ENCODE peak calls at places on chromosomes 3 and 15, in seven cellular contexts. One of them, this sample, is unnamed.
A peak's percentile ranks its signal among the peaks of the same experiment; 100 is the strongest.

GRCh38 chr3:129001101-129001816 is at the start of gene EFCC1:
- DNase-seq in IMR-90: no peak
- DNase-seq in CD8-positive, alpha-beta memory T cell: no peak
- DNase-seq in body of pancreas: peak; percentile 53
- DNase-seq in effector memory CD4-positive, alpha-beta T cell: no peak
- DNase-seq in tibial artery: no peak
- DNase-seq in CD8-positive, alpha-beta T cell: no peak
- DNase-seq in this sample: no peak

GRCh38 chr15:56383011-56383410 is 17.8 kb downstream of the TEX9 start:
- DNase-seq in IMR-90: no peak
- DNase-seq in CD8-positive, alpha-beta memory T cell: no peak
- DNase-seq in body of pancreas: no peak
- DNase-seq in effector memory CD4-positive, alpha-beta T cell: no peak
- DNase-seq in tibial artery: no peak
- DNase-seq in CD8-positive, alpha-beta T cell: no peak
- DNase-seq in this sample: no peak

GRCh38 chr3:120160050-120160449 is 65.8 kb upstream of the GSK3B start:
- DNase-seq in IMR-90: peak; percentile 98
- DNase-seq in CD8-positive, alpha-beta memory T cell: no peak
- DNase-seq in body of pancreas: peak; percentile 43
- DNase-seq in effector memory CD4-positive, alpha-beta T cell: no peak
- DNase-seq in tibial artery: peak; percentile 93
- DNase-seq in CD8-positive, alpha-beta T cell: no peak
- DNase-seq in this sample: peak; percentile 87

GRCh38 chr3:73563896-73564582 is 60.7 kb downstream of the PDZRN3 start:
- DNase-seq in IMR-90: peak; percentile 49
- DNase-seq in CD8-positive, alpha-beta memory T cell: no peak
- DNase-seq in body of pancreas: no peak
- DNase-seq in effector memory CD4-positive, alpha-beta T cell: no peak
- DNase-seq in tibial artery: no peak
- DNase-seq in CD8-positive, alpha-beta T cell: no peak
- DNase-seq in this sample: no peak

GRCh38 chr15:26771168-26771916 is 1.5 kb downstream of the GABRB3 start:
- DNase-seq in IMR-90: no peak
- DNase-seq in CD8-positive, alpha-beta memory T cell: no peak
- DNase-seq in body of pancreas: peak; percentile 59
- DNase-seq in effector memory CD4-positive, alpha-beta T cell: no peak
- DNase-seq in tibial artery: no peak
- DNase-seq in CD8-positive, alpha-beta T cell: no peak
- DNase-seq in this sample: no peak

GRCh38 chr15:96947830-96948229 is 617.3 kb downstream of the NR2F2 start:
- DNase-seq in IMR-90: no peak
- DNase-seq in CD8-positive, alpha-beta memory T cell: no peak
- DNase-seq in body of pancreas: no peak
- DNase-seq in effector memory CD4-positive, alpha-beta T cell: no peak
- DNase-seq in tibial artery: no peak
- DNase-seq in CD8-positive, alpha-beta T cell: no peak
- DNase-seq in this sample: peak; percentile 4

GRCh38 chr3:141471160-141471559 is 15.7 kb upstream of the RASA2 start:
- DNase-seq in IMR-90: peak; percentile 88
- DNase-seq in CD8-positive, alpha-beta memory T cell: no peak
- DNase-seq in body of pancreas: no peak
- DNase-seq in effector memory CD4-positive, alpha-beta T cell: no peak
- DNase-seq in tibial artery: no peak
- DNase-seq in CD8-positive, alpha-beta T cell: no peak
- DNase-seq in this sample: peak; percentile 79

GRCh38 chr15:95940431-95940985 is 390.0 kb upstream of the NR2F2 start:
- DNase-seq in IMR-90: no peak
- DNase-seq in CD8-positive, alpha-beta memory T cell: no peak
- DNase-seq in body of pancreas: no peak
- DNase-seq in effector memory CD4-positive, alpha-beta T cell: no peak
- DNase-seq in tibial artery: no peak
- DNase-seq in CD8-positive, alpha-beta T cell: no peak
- DNase-seq in this sample: no peak

GRCh38 chr15:39587910-39588530 is 7.1 kb downstream of the THBS1 start:
- DNase-seq in IMR-90: peak; percentile 47
- DNase-seq in CD8-positive, alpha-beta memory T cell: no peak
- DNase-seq in body of pancreas: no peak
- DNase-seq in effector memory CD4-positive, alpha-beta T cell: no peak
- DNase-seq in tibial artery: no peak
- DNase-seq in CD8-positive, alpha-beta T cell: no peak
- DNase-seq in this sample: no peak

GRCh38 chr3:100086401-100086800 is 27.9 kb downstream of the FILIP1L start:
- DNase-seq in IMR-90: no peak
- DNase-seq in CD8-positive, alpha-beta memory T cell: no peak
- DNase-seq in body of pancreas: no peak
- DNase-seq in effector memory CD4-positive, alpha-beta T cell: no peak
- DNase-seq in tibial artery: no peak
- DNase-seq in CD8-positive, alpha-beta T cell: no peak
- DNase-seq in this sample: no peak

GRCh38 chr3:169389211-169389924 is 274.1 kb downstream of the MECOM start:
- DNase-seq in IMR-90: no peak
- DNase-seq in CD8-positive, alpha-beta memory T cell: no peak
- DNase-seq in body of pancreas: peak; percentile 33
- DNase-seq in effector memory CD4-positive, alpha-beta T cell: no peak
- DNase-seq in tibial artery: no peak
- DNase-seq in CD8-positive, alpha-beta T cell: no peak
- DNase-seq in this sample: no peak

GRCh38 chr3:138675393-138675792 is 66.8 kb downstream of the FAIM start:
- DNase-seq in IMR-90: peak; percentile 40
- DNase-seq in CD8-positive, alpha-beta memory T cell: no peak
- DNase-seq in body of pancreas: no peak
- DNase-seq in effector memory CD4-positive, alpha-beta T cell: no peak
- DNase-seq in tibial artery: no peak
- DNase-seq in CD8-positive, alpha-beta T cell: no peak
- DNase-seq in this sample: no peak

GRCh38 chr3:172154768-172155649 is 115.6 kb downstream of the FNDC3B start:
- DNase-seq in IMR-90: no peak
- DNase-seq in CD8-positive, alpha-beta memory T cell: no peak
- DNase-seq in body of pancreas: no peak
- DNase-seq in effector memory CD4-positive, alpha-beta T cell: no peak
- DNase-seq in tibial artery: no peak
- DNase-seq in CD8-positive, alpha-beta T cell: no peak
- DNase-seq in this sample: no peak

GRCh38 chr3:192869131-192870027 is 48.3 kb downstream of the MB21D2 start:
- DNase-seq in IMR-90: peak; percentile 67
- DNase-seq in CD8-positive, alpha-beta memory T cell: no peak
- DNase-seq in body of pancreas: no peak
- DNase-seq in effector memory CD4-positive, alpha-beta T cell: no peak
- DNase-seq in tibial artery: peak; percentile 71
- DNase-seq in CD8-positive, alpha-beta T cell: no peak
- DNase-seq in this sample: peak; percentile 59

GRCh38 chr3:87370007-87370406 is 93.6 kb upstream of the POU1F1 start:
- DNase-seq in IMR-90: no peak
- DNase-seq in CD8-positive, alpha-beta memory T cell: no peak
- DNase-seq in body of pancreas: no peak
- DNase-seq in effector memory CD4-positive, alpha-beta T cell: no peak
- DNase-seq in tibial artery: no peak
- DNase-seq in CD8-positive, alpha-beta T cell: no peak
- DNase-seq in this sample: peak; percentile 18

GRCh38 chr3:136250862-136251460 is 821 bp downstream of the PCCB start:
- DNase-seq in IMR-90: peak; percentile 47
- DNase-seq in CD8-positive, alpha-beta memory T cell: no peak
- DNase-seq in body of pancreas: peak; percentile 85
- DNase-seq in effector memory CD4-positive, alpha-beta T cell: no peak
- DNase-seq in tibial artery: peak; percentile 86
- DNase-seq in CD8-positive, alpha-beta T cell: peak; percentile 3
- DNase-seq in this sample: peak; percentile 35

GRCh38 chr3:157408499-157409149 is 28.0 kb upstream of the PTX3 start:
- DNase-seq in IMR-90: no peak
- DNase-seq in CD8-positive, alpha-beta memory T cell: no peak
- DNase-seq in body of pancreas: peak; percentile 10
- DNase-seq in effector memory CD4-positive, alpha-beta T cell: no peak
- DNase-seq in tibial artery: no peak
- DNase-seq in CD8-positive, alpha-beta T cell: no peak
- DNase-seq in this sample: no peak

DNA sequence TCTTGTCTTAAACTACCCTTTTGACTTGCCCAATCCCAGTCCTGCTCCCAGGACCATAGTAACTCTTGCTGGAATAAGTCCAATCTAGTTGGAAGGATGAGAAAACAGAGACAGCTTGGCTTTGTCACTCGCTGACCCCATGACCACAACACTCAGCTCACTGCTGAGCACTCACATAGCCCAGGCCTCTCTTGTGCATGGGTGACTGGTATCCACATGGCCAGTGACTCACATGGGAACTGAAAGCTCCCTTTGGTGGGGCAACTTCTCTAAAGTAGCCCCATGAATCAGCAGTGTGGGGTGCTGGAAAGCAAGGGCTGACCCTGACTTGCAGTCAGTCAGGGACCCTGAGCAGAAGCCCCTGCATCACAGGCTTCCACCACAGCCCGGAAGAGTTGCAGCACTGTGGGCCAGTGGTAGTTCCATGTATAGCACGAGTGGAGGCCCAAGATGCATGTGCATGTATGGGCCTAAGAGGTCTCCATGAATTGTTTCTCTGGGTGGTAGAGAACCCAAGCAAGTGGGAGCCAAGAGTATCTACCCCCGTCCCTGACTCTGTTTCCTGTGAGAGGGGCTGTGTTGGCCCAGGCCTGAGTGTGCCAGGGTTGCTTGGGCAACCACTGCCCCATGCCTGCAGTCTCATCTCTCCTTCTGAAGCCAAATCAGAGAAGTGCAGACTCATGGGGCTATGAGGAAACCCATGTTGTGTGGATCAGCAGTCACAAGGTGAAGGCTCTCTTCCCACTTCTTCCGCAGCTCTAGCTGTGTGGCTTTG is 62.1 kb upstream of the XCR1 start:
- DNase-seq in IMR-90: peak; percentile 93
- DNase-seq in CD8-positive, alpha-beta memory T cell: no peak
- DNase-seq in body of pancreas: peak; percentile 33
- DNase-seq in effector memory CD4-positive, alpha-beta T cell: no peak
- DNase-seq in tibial artery: peak; percentile 83
- DNase-seq in CD8-positive, alpha-beta T cell: no peak
- DNase-seq in this sample: peak; percentile 93
- H3K27ac ChIP-seq in IMR-90: no peak overlapping the region
- H3K27ac ChIP-seq in CD8-positive, alpha-beta memory T cell: no peak overlapping the region
- H3K27ac ChIP-seq in body of pancreas: no peak overlapping the region
- H3K27ac ChIP-seq in effector memory CD4-positive, alpha-beta T cell: no peak overlapping the region
- H3K27ac ChIP-seq in tibial artery: no peak overlapping the region
- H3K27ac ChIP-seq in CD8-positive, alpha-beta T cell: no peak overlapping the region
- H3K27ac ChIP-seq in this sample: peak overlapping the region; percentile 28

DNA sequence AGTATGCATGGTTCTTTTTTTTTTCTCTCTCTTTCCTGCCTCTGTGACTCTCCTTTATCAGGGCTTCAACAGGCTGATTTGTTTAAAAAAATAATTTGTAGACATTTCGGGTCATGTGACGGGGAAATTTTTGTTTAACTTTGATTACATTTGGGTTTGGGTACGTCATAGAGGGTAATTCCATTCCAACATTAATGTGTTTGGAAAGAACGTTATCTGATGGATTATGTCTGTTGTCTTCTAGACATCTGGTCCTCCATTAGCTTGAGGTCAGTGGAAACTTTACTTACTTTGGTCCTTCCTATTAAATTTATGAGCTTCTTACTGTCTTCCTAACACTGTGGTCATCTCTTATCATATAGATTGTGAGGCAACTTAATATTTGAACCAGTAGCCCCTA is 80.9 kb downstream of the STT3B start:
- DNase-seq in IMR-90: peak; percentile 81
- DNase-seq in CD8-positive, alpha-beta memory T cell: no peak
- DNase-seq in body of pancreas: no peak
- DNase-seq in effector memory CD4-positive, alpha-beta T cell: no peak
- DNase-seq in tibial artery: no peak
- DNase-seq in CD8-positive, alpha-beta T cell: no peak
- DNase-seq in this sample: no peak
- H3K36me3 ChIP-seq in IMR-90: no peaks in the 10 kb centered on the region
- H3K36me3 ChIP-seq in CD8-positive, alpha-beta memory T cell: peaks cover 4% of the 10 kb centered on the region
- H3K36me3 ChIP-seq in body of pancreas: no peaks in the 10 kb centered on the region
- H3K36me3 ChIP-seq in effector memory CD4-positive, alpha-beta T cell: peaks cover 4% of the 10 kb centered on the region
- H3K36me3 ChIP-seq in tibial artery: no peaks in the 10 kb centered on the region
- H3K36me3 ChIP-seq in CD8-positive, alpha-beta T cell: peaks cover 2% of the 10 kb centered on the region
- H3K36me3 ChIP-seq in this sample: no peaks in the 10 kb centered on the region

GRCh38 chr3:51678186-51678585 is 7.1 kb downstream of the TEX264 start:
- DNase-seq in IMR-90: no peak
- DNase-seq in CD8-positive, alpha-beta memory T cell: no peak
- DNase-seq in body of pancreas: no peak
- DNase-seq in effector memory CD4-positive, alpha-beta T cell: no peak
- DNase-seq in tibial artery: no peak
- DNase-seq in CD8-positive, alpha-beta T cell: no peak
- DNase-seq in this sample: no peak

GRCh38 chr3:51679318-51679717 is 8.3 kb downstream of the TEX264 start:
- DNase-seq in IMR-90: no peak
- DNase-seq in CD8-positive, alpha-beta memory T cell: peak; percentile 31
- DNase-seq in body of pancreas: no peak
- DNase-seq in effector memory CD4-positive, alpha-beta T cell: no peak
- DNase-seq in tibial artery: no peak
- DNase-seq in CD8-positive, alpha-beta T cell: no peak
- DNase-seq in this sample: no peak

GRCh38 chr3:51677358-51677757 is 6.3 kb downstream of the TEX264 start:
- DNase-seq in IMR-90: no peak
- DNase-seq in CD8-positive, alpha-beta memory T cell: no peak
- DNase-seq in body of pancreas: no peak
- DNase-seq in effector memory CD4-positive, alpha-beta T cell: no peak
- DNase-seq in tibial artery: no peak
- DNase-seq in CD8-positive, alpha-beta T cell: no peak
- DNase-seq in this sample: no peak

GRCh38 chr3:51679777-51680176 is 8.7 kb downstream of the TEX264 start:
- DNase-seq in IMR-90: no peak
- DNase-seq in CD8-positive, alpha-beta memory T cell: peak; percentile 35
- DNase-seq in body of pancreas: no peak
- DNase-seq in effector memory CD4-positive, alpha-beta T cell: no peak
- DNase-seq in tibial artery: no peak
- DNase-seq in CD8-positive, alpha-beta T cell: no peak
- DNase-seq in this sample: no peak

GRCh38 chr3:51678685-51679084 is 7.6 kb downstream of the TEX264 start:
- DNase-seq in IMR-90: no peak
- DNase-seq in CD8-positive, alpha-beta memory T cell: peak; percentile 35
- DNase-seq in body of pancreas: no peak
- DNase-seq in effector memory CD4-positive, alpha-beta T cell: no peak
- DNase-seq in tibial artery: no peak
- DNase-seq in CD8-positive, alpha-beta T cell: no peak
- DNase-seq in this sample: no peak
- H3K27ac ChIP-seq in IMR-90: no peak overlapping the region
- H3K27ac ChIP-seq in CD8-positive, alpha-beta memory T cell: no peak overlapping the region
- H3K27ac ChIP-seq in body of pancreas: no peak overlapping the region
- H3K27ac ChIP-seq in effector memory CD4-positive, alpha-beta T cell: no peak overlapping the region
- H3K27ac ChIP-seq in tibial artery: no peak overlapping the region
- H3K27ac ChIP-seq in CD8-positive, alpha-beta T cell: no peak overlapping the region
- H3K27ac ChIP-seq in this sample: no peak overlapping the region

GRCh38 chr15:98898122-98898521 is 109.5 kb downstream of the PGPEP1L start:
- DNase-seq in IMR-90: no peak
- DNase-seq in CD8-positive, alpha-beta memory T cell: no peak
- DNase-seq in body of pancreas: no peak
- DNase-seq in effector memory CD4-positive, alpha-beta T cell: no peak
- DNase-seq in tibial artery: no peak
- DNase-seq in CD8-positive, alpha-beta T cell: no peak
- DNase-seq in this sample: no peak

GRCh38 chr15:98893407-98893806 is 114.2 kb downstream of the PGPEP1L start:
- DNase-seq in IMR-90: no peak
- DNase-seq in CD8-positive, alpha-beta memory T cell: no peak
- DNase-seq in body of pancreas: no peak
- DNase-seq in effector memory CD4-positive, alpha-beta T cell: no peak
- DNase-seq in tibial artery: no peak
- DNase-seq in CD8-positive, alpha-beta T cell: no peak
- DNase-seq in this sample: no peak

GRCh38 chr15:98896802-98897732 is 110.5 kb downstream of the PGPEP1L start:
- DNase-seq in IMR-90: peak; percentile 100
- DNase-seq in CD8-positive, alpha-beta memory T cell: no peak
- DNase-seq in body of pancreas: no peak
- DNase-seq in effector memory CD4-positive, alpha-beta T cell: no peak
- DNase-seq in tibial artery: no peak
- DNase-seq in CD8-positive, alpha-beta T cell: no peak
- DNase-seq in this sample: peak; percentile 99

GRCh38 chr15:98894312-98894711 is 113.3 kb downstream of the PGPEP1L start:
- DNase-seq in IMR-90: no peak
- DNase-seq in CD8-positive, alpha-beta memory T cell: no peak
- DNase-seq in body of pancreas: no peak
- DNase-seq in effector memory CD4-positive, alpha-beta T cell: no peak
- DNase-seq in tibial artery: no peak
- DNase-seq in CD8-positive, alpha-beta T cell: no peak
- DNase-seq in this sample: no peak

GRCh38 chr15:98896002-98896721 is 111.4 kb downstream of the PGPEP1L start:
- DNase-seq in IMR-90: peak; percentile 91
- DNase-seq in CD8-positive, alpha-beta memory T cell: no peak
- DNase-seq in body of pancreas: no peak
- DNase-seq in effector memory CD4-positive, alpha-beta T cell: no peak
- DNase-seq in tibial artery: no peak
- DNase-seq in CD8-positive, alpha-beta T cell: no peak
- DNase-seq in this sample: peak; percentile 89
- H3K36me3 ChIP-seq in IMR-90: peaks cover 16% of the 10 kb centered on the region
- H3K36me3 ChIP-seq in CD8-positive, alpha-beta memory T cell: no peaks in the 10 kb centered on the region
- H3K36me3 ChIP-seq in body of pancreas: no peaks in the 10 kb centered on the region
- H3K36me3 ChIP-seq in effector memory CD4-positive, alpha-beta T cell: peaks cover under 1% of the 10 kb centered on the region
- H3K36me3 ChIP-seq in tibial artery: peaks cover 23% of the 10 kb centered on the region
- H3K36me3 ChIP-seq in CD8-positive, alpha-beta T cell: peaks cover 12% of the 10 kb centered on the region
- H3K36me3 ChIP-seq in this sample: no peaks in the 10 kb centered on the region

This sample was measured in brain microvascular endothelial cell.